ENCODE peak calls at places on chromosomes 12 and 14, in seven cellular contexts. V, X, P, F, C, M and Z are unnamed samples.

GRCh38 chr14:64704743-64705405 is 650 bp downstream of the PLEKHG3 start:
- DNase-seq in M (peak), P (peak), X (peak), F (no peak), C (peak), V (no peak), Z (no peak)

GRCh38 chr14:34365309-34365915 is 96.6 kb downstream of the SPTSSA start:
- DNase-seq in C (peak), X (no peak), M (peak), F (no peak), P (peak), V (peak), Z (no peak)

GRCh38 chr12:57219205-57219992 is 2.8 kb downstream of the NXPH4 start:
- DNase-seq in P (peak), X (no peak), V (no peak), M (no peak), C (no peak), F (no peak), Z (no peak)

GRCh38 chr14:69152181-69152943 is 557 bp downstream of the DCAF5 start:
- DNase-seq in V (peak), X (peak), C (peak), F (peak), M (peak), P (peak), Z (peak)

GRCh38 chr12:124472690-124473279 is 94.6 kb downstream of the NCOR2 start:
- DNase-seq in P (no peak), V (no peak), F (no peak), M (no peak), C (no peak), X (no peak), Z (no peak)

GRCh38 chr14:34596891-34597290 is 33.1 kb downstream of the SNX6 start:
- DNase-seq in F (no peak), M (no peak), V (no peak), C (no peak), P (no peak), X (no peak), Z (no peak)

GRCh38 chr12:75790219-75790618 is 241.4 kb downstream of the PHLDA1 start:
- DNase-seq in F (no peak), V (no peak), P (no peak), X (no peak), C (peak), M (no peak), Z (no peak)

GRCh38 chr12:105455250-105455649 is 124.8 kb downstream of the C12orf75 start:
- DNase-seq in C (no peak), X (no peak), V (no peak), P (no peak), M (no peak), F (no peak), Z (no peak)

GRCh38 chr14:26282578-26282977 is 315.3 kb downstream of the NOVA1 start:
- DNase-seq in P (no peak), F (no peak), C (no peak), M (no peak), V (no peak), X (no peak), Z (no peak)

GRCh38 chr12:113853491-113853890 is 112.6 kb downstream of the RBM19 start:
- DNase-seq in F (no peak), P (no peak), M (no peak), X (no peak), V (no peak), C (no peak), Z (no peak)

GRCh38 chr12:132462778-132463177 is 27.2 kb upstream of the FBRSL1 start:
- DNase-seq in F (no peak), M (no peak), X (no peak), V (no peak), C (no peak), P (no peak), Z (no peak)

GRCh38 chr14:50156111-50156510 is 39.7 kb upstream of the VCPKMT start:
- DNase-seq in C (no peak), X (no peak), V (no peak), P (no peak), F (no peak), M (no peak), Z (no peak)

GRCh38 chr12:19909418-19909817 is 458.9 kb upstream of the PDE3A start:
- DNase-seq in P (no peak), F (no peak), X (no peak), C (no peak), V (no peak), M (no peak), Z (no peak)

GRCh38 chr14:81406863-81407262 is 6.7 kb upstream of the STON2 start:
- DNase-seq in P (no peak), V (no peak), F (no peak), C (peak), X (no peak), M (peak), Z (no peak)

GRCh38 chr14:68255697-68256178 is 436.2 kb downstream of the RAD51B start:
- DNase-seq in C (peak), V (no peak), P (no peak), X (no peak), M (no peak), F (no peak), Z (no peak)

GRCh38 chr12:124588689-124589318 is 21.4 kb upstream of the NCOR2 start:
- DNase-seq in M (no peak), P (no peak), X (no peak), C (peak), F (no peak), V (no peak), Z (no peak)

GRCh38 chr14:81178063-81178462 is 42.7 kb downstream of the GTF2A1 start:
- DNase-seq in C (no peak), M (no peak), P (no peak), F (peak), X (no peak), V (no peak), Z (no peak)

GRCh38 chr14:52834440-52834842 is 43.0 kb upstream of the GNPNAT1 start:
- DNase-seq in V (no peak), C (peak), P (no peak), X (peak), M (peak), F (no peak), Z (no peak)

GRCh38 chr12:31002361-31002725 is 71.3 kb upstream of the DDX11 start:
- DNase-seq in P (no peak), F (no peak), V (no peak), X (no peak), M (no peak), C (no peak), Z (no peak)

GRCh38 chr12:73274972-73275371 is 1002.8 kb downstream of the TRHDE start:
- DNase-seq in M (no peak), P (no peak), F (no peak), V (no peak), X (no peak), C (no peak), Z (no peak)

GRCh38 chr14:91094772-91095171 is 19.1 kb upstream of the DGLUCY start:
- DNase-seq in V (no peak), M (no peak), F (no peak), X (no peak), P (no peak), C (no peak), Z (no peak)

GRCh38 chr14:77738559-77739250 is 22.3 kb downstream of the SNW1 start:
- DNase-seq in F (no peak), X (no peak), M (no peak), C (peak), V (no peak), P (no peak), Z (no peak)

GRCh38 chr12:115740586-115741155 is 536.8 kb downstream of the MED13L start:
- DNase-seq in C (no peak), M (no peak), P (no peak), F (no peak), X (no peak), V (no peak), Z (no peak)

GRCh38 chr14:51507556-51508511 is 143.9 kb upstream of the FRMD6 start:
- DNase-seq in X (peak), F (no peak), M (peak), C (peak), P (peak), V (no peak), Z (no peak)

GRCh38 chr12:116656371-116656770 is 81.5 kb downstream of the SPRING1 start:
- DNase-seq in C (no peak), M (no peak), V (no peak), F (no peak), P (no peak), X (no peak), Z (no peak)

GRCh38 chr12:10033783-10034381 is 3.4 kb downstream of the CLEC9A start:
- DNase-seq in P (no peak), C (peak), X (no peak), F (peak), M (no peak), V (peak), Z (peak)

GRCh38 chr14:42112108-42112507 is 505.4 kb downstream of the LRFN5 start:
- DNase-seq in F (no peak), M (no peak), V (no peak), X (no peak), C (peak), P (no peak), Z (no peak)

GRCh38 chr12:68623059-68623458 is 12.4 kb downstream of the RAP1B start:
- DNase-seq in X (no peak), P (no peak), C (no peak), F (no peak), M (no peak), V (no peak), Z (no peak)

GRCh38 chr12:68627673-68628319 is 17.1 kb downstream of the RAP1B start:
- DNase-seq in P (no peak), V (no peak), X (no peak), M (no peak), F (no peak), C (no peak), Z (no peak)

GRCh38 chr12:68622250-68622649 is 11.6 kb downstream of the RAP1B start:
- DNase-seq in X (no peak), F (no peak), M (no peak), C (peak), V (no peak), P (no peak), Z (no peak)

GRCh38 chr12:68623984-68624383 is 13.3 kb downstream of the RAP1B start:
- DNase-seq in M (no peak), X (no peak), F (no peak), C (peak), V (no peak), P (no peak), Z (no peak)

GRCh38 chr12:68624933-68625332 is 14.2 kb downstream of the RAP1B start:
- DNase-seq in V (no peak), C (no peak), M (no peak), F (no peak), P (no peak), X (no peak), Z (no peak)
- TF ChIP-seq EZH2phosphoT487 in V (no peak), C (no peak), M (no peak), F (no peak), P (no peak), X (no peak), Z (no peak)

GRCh38 chr12:101375573-101375972 is 32.0 kb downstream of the ARL1 start:
- DNase-seq in V (no peak), P (no peak), M (no peak), X (no peak), F (no peak), C (no peak), Z (no peak)

DNA sequence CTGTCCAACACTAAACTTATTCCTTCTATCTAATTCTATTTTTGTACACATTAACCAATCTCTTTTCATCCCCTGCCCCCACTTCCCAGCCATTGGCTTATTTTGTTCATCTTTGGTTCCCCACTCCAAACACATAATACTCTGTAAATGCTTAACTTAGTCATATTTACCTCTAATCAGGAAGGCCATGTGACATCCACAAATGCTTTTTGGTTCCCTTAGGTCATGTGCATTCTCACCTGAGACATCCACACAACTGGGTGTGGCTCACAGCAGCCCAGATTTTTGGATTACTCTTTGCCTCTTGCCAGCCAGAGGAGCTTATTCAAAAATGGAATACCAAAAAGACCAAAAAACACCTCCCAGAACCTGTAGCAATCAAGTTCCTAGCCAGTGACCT is 28.4 kb downstream of the ARL1 start:
- DNase-seq in F (no peak), V (no peak), M (no peak), X (no peak), P (no peak), C (no peak), Z (no peak)
- TF ChIP-seq EZH2phosphoT487 in F (no peak), V (no peak), M (no peak), X (no peak), P (no peak), C (no peak), Z (no peak)

GRCh38 chr12:130949806-130950205 is 3.9 kb upstream of the ADGRD1 start:
- DNase-seq in M (no peak), X (no peak), F (no peak), P (no peak), V (no peak), C (no peak), Z (no peak)

GRCh38 chr12:130948751-130949150 is 5.0 kb upstream of the ADGRD1 start:
- DNase-seq in V (no peak), C (no peak), F (no peak), M (no peak), X (no peak), P (no peak), Z (no peak)

GRCh38 chr12:130947028-130947427 is 6.7 kb upstream of the ADGRD1 start:
- DNase-seq in P (no peak), C (no peak), M (no peak), F (no peak), V (no peak), X (no peak), Z (no peak)

GRCh38 chr12:130945793-130946492 is 7.8 kb upstream of the ADGRD1 start:
- DNase-seq in C (peak), X (no peak), V (no peak), P (no peak), M (no peak), F (no peak), Z (no peak)

DNA sequence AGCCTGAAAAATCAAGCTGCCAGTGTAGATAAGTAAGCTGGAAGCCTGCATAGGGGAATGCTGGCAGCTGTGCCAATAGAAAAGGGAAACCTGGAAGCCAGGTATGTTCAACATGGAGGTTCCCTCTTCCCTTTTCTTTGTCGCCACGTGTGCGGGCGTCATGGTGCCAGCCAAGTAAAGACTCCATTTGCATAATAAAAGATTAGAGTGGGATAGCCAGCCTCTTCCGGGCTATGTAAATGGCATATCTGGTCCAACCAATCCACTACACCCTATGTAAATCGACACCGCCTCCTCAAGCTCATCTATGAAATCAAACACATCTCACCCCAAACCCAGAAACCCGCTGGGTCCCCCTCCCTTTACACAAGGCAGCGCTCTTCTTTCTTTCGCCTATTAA is 5.6 kb upstream of the ADGRD1 start:
- DNase-seq in M (no peak), V (peak), C (no peak), F (no peak), P (peak), X (no peak), Z (no peak)
- TF ChIP-seq EZH2phosphoT487 in M (no peak), V (no peak), C (no peak), F (no peak), P (no peak), X (no peak), Z (no peak)

DNA sequence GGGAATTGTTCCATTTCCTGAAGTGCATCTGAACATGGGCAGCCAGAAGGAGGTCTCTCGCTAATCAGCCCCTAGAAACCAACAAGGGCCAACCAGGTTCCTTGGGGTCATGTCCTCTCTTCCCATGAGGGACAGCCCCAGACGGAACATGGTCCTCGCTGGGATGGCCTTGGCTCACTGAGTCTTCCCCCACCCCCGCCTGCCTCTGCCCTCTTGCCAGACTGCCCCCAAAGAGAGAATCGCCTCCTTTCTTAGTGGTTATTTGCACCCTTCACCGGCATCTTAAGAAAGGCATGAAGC is 36.4 kb downstream of the CD9 start:
- DNase-seq in X (no peak), P (no peak), F (no peak), C (no peak), V (no peak), M (no peak), Z (no peak)
- TF ChIP-seq EZH2phosphoT487 in X (no peak), P (no peak), F (no peak), C (no peak), V (no peak), M (no peak), Z (no peak)